ENCODE peak calls at places on chromosomes 16 and 17, in eight cellular contexts. One of them, this sample, is unnamed.

GRCh38 chr16:53282975-53283946 is 151.0 kb upstream of the RBL2 start:
- DNase-seq in tibial nerve: no peak
- DNase-seq in choroid plexus epithelial cell: peak; percentile 66
- DNase-seq in bronchial epithelial cell: peak; percentile 55
- DNase-seq in cardiac muscle cell: peak; percentile 62
- DNase-seq in effector memory CD4-positive, alpha-beta T cell: no peak
- DNase-seq in heart right ventricle: no peak
- DNase-seq in kidney: no peak
- DNase-seq in this sample: peak; percentile 57

GRCh38 chr16:31478956-31479355 is 4.0 kb upstream of the SLC5A2 start:
- DNase-seq in choroid plexus epithelial cell: no peak
- DNase-seq in effector memory CD4-positive, alpha-beta T cell: no peak
- DNase-seq in heart right ventricle: no peak
- DNase-seq in cardiac muscle cell: no peak
- DNase-seq in kidney: no peak
- DNase-seq in tibial nerve: no peak
- DNase-seq in bronchial epithelial cell: no peak
- DNase-seq in this sample: no peak

GRCh38 chr16:57742543-57742942 is 7.0 kb downstream of the KATNB1 start:
- DNase-seq in effector memory CD4-positive, alpha-beta T cell: no peak
- DNase-seq in bronchial epithelial cell: no peak
- DNase-seq in kidney: peak; percentile 6
- DNase-seq in tibial nerve: no peak
- DNase-seq in choroid plexus epithelial cell: no peak
- DNase-seq in heart right ventricle: no peak
- DNase-seq in cardiac muscle cell: no peak
- DNase-seq in this sample: no peak

GRCh38 chr17:33968350-33969044 is 286.6 kb upstream of the CCL2 start:
- DNase-seq in cardiac muscle cell: no peak
- DNase-seq in kidney: no peak
- DNase-seq in heart right ventricle: no peak
- DNase-seq in bronchial epithelial cell: no peak
- DNase-seq in effector memory CD4-positive, alpha-beta T cell: no peak
- DNase-seq in choroid plexus epithelial cell: no peak
- DNase-seq in tibial nerve: no peak
- DNase-seq in this sample: no peak

GRCh38 chr17:16212793-16213192 is 2.5 kb downstream of the NCOR1 start:
- DNase-seq in effector memory CD4-positive, alpha-beta T cell: no peak
- DNase-seq in kidney: no peak
- DNase-seq in tibial nerve: no peak
- DNase-seq in bronchial epithelial cell: no peak
- DNase-seq in heart right ventricle: no peak
- DNase-seq in choroid plexus epithelial cell: no peak
- DNase-seq in cardiac muscle cell: no peak
- DNase-seq in this sample: no peak

GRCh38 chr17:67520916-67521772 is 144.1 kb downstream of the PITPNC1 start:
- DNase-seq in bronchial epithelial cell: no peak
- DNase-seq in heart right ventricle: no peak
- DNase-seq in effector memory CD4-positive, alpha-beta T cell: no peak
- DNase-seq in kidney: no peak
- DNase-seq in cardiac muscle cell: no peak
- DNase-seq in tibial nerve: no peak
- DNase-seq in choroid plexus epithelial cell: no peak
- DNase-seq in this sample: peak; percentile 94

GRCh38 chr17:31842416-31843381 is 16.3 kb downstream of the COPRS start:
- DNase-seq in bronchial epithelial cell: peak; percentile 47
- DNase-seq in effector memory CD4-positive, alpha-beta T cell: peak; percentile 21
- DNase-seq in choroid plexus epithelial cell: peak; percentile 78
- DNase-seq in heart right ventricle: peak; percentile 61
- DNase-seq in kidney: peak; percentile 78
- DNase-seq in cardiac muscle cell: peak; percentile 89
- DNase-seq in tibial nerve: peak; percentile 63
- DNase-seq in this sample: peak; percentile 77

GRCh38 chr16:10871157-10871991 is 5.6 kb upstream of the CIITA start:
- DNase-seq in bronchial epithelial cell: peak; percentile 77
- DNase-seq in effector memory CD4-positive, alpha-beta T cell: no peak
- DNase-seq in tibial nerve: no peak
- DNase-seq in heart right ventricle: peak; percentile 24
- DNase-seq in choroid plexus epithelial cell: peak; percentile 78
- DNase-seq in kidney: peak; percentile 93
- DNase-seq in cardiac muscle cell: peak; percentile 72
- DNase-seq in this sample: peak; percentile 88

GRCh38 chr16:51683882-51684281 is 532.8 kb upstream of the SALL1 start:
- DNase-seq in cardiac muscle cell: no peak
- DNase-seq in heart right ventricle: no peak
- DNase-seq in tibial nerve: no peak
- DNase-seq in kidney: no peak
- DNase-seq in effector memory CD4-positive, alpha-beta T cell: no peak
- DNase-seq in choroid plexus epithelial cell: no peak
- DNase-seq in bronchial epithelial cell: no peak
- DNase-seq in this sample: no peak

GRCh38 chr16:84367750-84368320 is 503 bp upstream of the ATP2C2 start:
- DNase-seq in kidney: no peak
- DNase-seq in tibial nerve: no peak
- DNase-seq in choroid plexus epithelial cell: no peak
- DNase-seq in bronchial epithelial cell: no peak
- DNase-seq in heart right ventricle: no peak
- DNase-seq in effector memory CD4-positive, alpha-beta T cell: no peak
- DNase-seq in cardiac muscle cell: no peak
- DNase-seq in this sample: no peak

GRCh38 chr16:31265329-31266245 is 5.8 kb downstream of the ITGAM start:
- DNase-seq in choroid plexus epithelial cell: peak; percentile 46
- DNase-seq in effector memory CD4-positive, alpha-beta T cell: peak; percentile 46
- DNase-seq in kidney: peak; percentile 81
- DNase-seq in tibial nerve: no peak
- DNase-seq in bronchial epithelial cell: peak; percentile 88
- DNase-seq in cardiac muscle cell: no peak
- DNase-seq in heart right ventricle: no peak
- DNase-seq in this sample: peak; percentile 14

GRCh38 chr16:81158964-81159363 is 62.8 kb upstream of the GCSH start:
- DNase-seq in choroid plexus epithelial cell: no peak
- DNase-seq in kidney: no peak
- DNase-seq in cardiac muscle cell: no peak
- DNase-seq in effector memory CD4-positive, alpha-beta T cell: no peak
- DNase-seq in heart right ventricle: no peak
- DNase-seq in tibial nerve: no peak
- DNase-seq in bronchial epithelial cell: no peak
- DNase-seq in this sample: no peak

GRCh38 chr16:87535855-87536794 is 43.3 kb upstream of the ZCCHC14 start:
- DNase-seq in bronchial epithelial cell: no peak
- DNase-seq in tibial nerve: no peak
- DNase-seq in cardiac muscle cell: no peak
- DNase-seq in choroid plexus epithelial cell: no peak
- DNase-seq in effector memory CD4-positive, alpha-beta T cell: no peak
- DNase-seq in heart right ventricle: no peak
- DNase-seq in kidney: no peak
- DNase-seq in this sample: no peak

GRCh38 chr17:20225162-20226115 is 216.3 kb downstream of the SPECC1 start:
- DNase-seq in effector memory CD4-positive, alpha-beta T cell: no peak
- DNase-seq in cardiac muscle cell: no peak
- DNase-seq in bronchial epithelial cell: no peak
- DNase-seq in tibial nerve: no peak
- DNase-seq in heart right ventricle: no peak
- DNase-seq in choroid plexus epithelial cell: peak; percentile 20
- DNase-seq in kidney: no peak
- DNase-seq in this sample: peak; percentile 4

GRCh38 chr16:35908942-35909341 is 2449.5 kb downstream of the TP53TG3F start:
- DNase-seq in cardiac muscle cell: no peak
- DNase-seq in effector memory CD4-positive, alpha-beta T cell: no peak
- DNase-seq in kidney: no peak
- DNase-seq in choroid plexus epithelial cell: no peak
- DNase-seq in bronchial epithelial cell: no peak
- DNase-seq in heart right ventricle: no peak
- DNase-seq in tibial nerve: no peak
- DNase-seq in this sample: no peak

GRCh38 chr16:11564046-11564926 is 22.4 kb downstream of the LITAF start:
- DNase-seq in effector memory CD4-positive, alpha-beta T cell: no peak
- DNase-seq in bronchial epithelial cell: no peak
- DNase-seq in kidney: peak; percentile 28
- DNase-seq in heart right ventricle: no peak
- DNase-seq in tibial nerve: no peak
- DNase-seq in choroid plexus epithelial cell: no peak
- DNase-seq in cardiac muscle cell: no peak
- DNase-seq in this sample: no peak

GRCh38 chr16:68798398-68798797 is 44.9 kb upstream of the TANGO6 start:
- DNase-seq in heart right ventricle: no peak
- DNase-seq in tibial nerve: no peak
- DNase-seq in cardiac muscle cell: no peak
- DNase-seq in choroid plexus epithelial cell: no peak
- DNase-seq in bronchial epithelial cell: peak; percentile 78
- DNase-seq in effector memory CD4-positive, alpha-beta T cell: no peak
- DNase-seq in kidney: no peak
- DNase-seq in this sample: no peak

GRCh38 chr16:27241658-27242057 is 26.9 kb downstream of the NSMCE1 start:
- DNase-seq in bronchial epithelial cell: no peak
- DNase-seq in tibial nerve: no peak
- DNase-seq in heart right ventricle: no peak
- DNase-seq in choroid plexus epithelial cell: no peak
- DNase-seq in kidney: peak; percentile 61
- DNase-seq in cardiac muscle cell: no peak
- DNase-seq in effector memory CD4-positive, alpha-beta T cell: no peak
- DNase-seq in this sample: no peak

GRCh38 chr17:80600586-80600985 is 55.9 kb downstream of the RPTOR start:
- DNase-seq in choroid plexus epithelial cell: no peak
- DNase-seq in heart right ventricle: no peak
- DNase-seq in tibial nerve: no peak
- DNase-seq in kidney: no peak
- DNase-seq in cardiac muscle cell: no peak
- DNase-seq in effector memory CD4-positive, alpha-beta T cell: no peak
- DNase-seq in bronchial epithelial cell: no peak
- DNase-seq in this sample: no peak

DNA sequence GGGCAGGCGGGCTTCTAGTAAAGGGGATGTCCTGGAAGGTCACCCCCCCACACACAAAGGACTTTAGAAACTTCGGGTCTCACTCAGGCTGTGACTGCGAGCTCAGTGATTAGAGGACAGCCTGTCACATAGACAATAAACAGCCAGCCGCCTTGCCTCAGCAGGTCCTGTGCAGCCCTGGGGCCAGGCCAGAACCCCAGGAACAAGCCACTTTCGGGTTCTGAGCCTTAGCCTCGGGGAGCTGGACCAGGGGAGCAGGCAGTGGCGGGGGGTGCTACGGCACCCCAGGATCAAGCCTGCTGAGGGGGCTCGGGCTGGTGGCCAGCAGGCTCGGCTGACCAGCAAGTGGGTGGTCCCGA is 1.1 kb downstream of the GAS7 start:
- DNase-seq in tibial nerve: no peak
- DNase-seq in kidney: no peak
- DNase-seq in effector memory CD4-positive, alpha-beta T cell: no peak
- DNase-seq in choroid plexus epithelial cell: no peak
- DNase-seq in cardiac muscle cell: no peak
- DNase-seq in bronchial epithelial cell: no peak
- DNase-seq in heart right ventricle: peak; percentile 36
- DNase-seq in this sample: no peak
- H3K4me3 ChIP-seq in tibial nerve: peak overlapping the region; percentile 62
- H3K4me3 ChIP-seq in kidney: no peak overlapping the region
- H3K4me3 ChIP-seq in effector memory CD4-positive, alpha-beta T cell: no peak overlapping the region
- H3K4me3 ChIP-seq in choroid plexus epithelial cell: peak overlapping the region; percentile 60
- H3K4me3 ChIP-seq in cardiac muscle cell: peak overlapping the region; percentile 80
- H3K4me3 ChIP-seq in bronchial epithelial cell: no peak overlapping the region
- H3K4me3 ChIP-seq in heart right ventricle: peak overlapping the region; percentile 64
- H3K4me3 ChIP-seq in this sample: peak overlapping the region; percentile 32

GRCh38 chr17:79340771-79341528 is 266.3 kb downstream of the ENGASE start:
- DNase-seq in tibial nerve: no peak
- DNase-seq in effector memory CD4-positive, alpha-beta T cell: no peak
- DNase-seq in cardiac muscle cell: no peak
- DNase-seq in heart right ventricle: no peak
- DNase-seq in bronchial epithelial cell: no peak
- DNase-seq in choroid plexus epithelial cell: no peak
- DNase-seq in kidney: peak; percentile 31
- DNase-seq in this sample: no peak

GRCh38 chr17:79338589-79338988 is 264.0 kb downstream of the ENGASE start:
- DNase-seq in choroid plexus epithelial cell: peak; percentile 2
- DNase-seq in bronchial epithelial cell: peak; percentile 75
- DNase-seq in heart right ventricle: no peak
- DNase-seq in tibial nerve: no peak
- DNase-seq in kidney: no peak
- DNase-seq in effector memory CD4-positive, alpha-beta T cell: no peak
- DNase-seq in cardiac muscle cell: peak; percentile 2
- DNase-seq in this sample: peak; percentile 27

GRCh38 chr17:79338142-79338541 is 263.5 kb downstream of the ENGASE start:
- DNase-seq in heart right ventricle: no peak
- DNase-seq in kidney: peak; percentile 22
- DNase-seq in choroid plexus epithelial cell: no peak
- DNase-seq in effector memory CD4-positive, alpha-beta T cell: no peak
- DNase-seq in tibial nerve: no peak
- DNase-seq in cardiac muscle cell: no peak
- DNase-seq in bronchial epithelial cell: no peak
- DNase-seq in this sample: no peak

GRCh38 chr17:79340286-79340685 is 265.7 kb downstream of the ENGASE start:
- DNase-seq in heart right ventricle: no peak
- DNase-seq in cardiac muscle cell: no peak
- DNase-seq in bronchial epithelial cell: no peak
- DNase-seq in kidney: peak; percentile 40
- DNase-seq in effector memory CD4-positive, alpha-beta T cell: no peak
- DNase-seq in tibial nerve: no peak
- DNase-seq in choroid plexus epithelial cell: no peak
- DNase-seq in this sample: no peak

GRCh38 chr17:79339311-79339710 is 264.7 kb downstream of the ENGASE start:
- DNase-seq in choroid plexus epithelial cell: no peak
- DNase-seq in effector memory CD4-positive, alpha-beta T cell: no peak
- DNase-seq in heart right ventricle: no peak
- DNase-seq in cardiac muscle cell: no peak
- DNase-seq in tibial nerve: no peak
- DNase-seq in kidney: peak; percentile 31
- DNase-seq in bronchial epithelial cell: no peak
- DNase-seq in this sample: no peak
- H3K4me3 ChIP-seq in choroid plexus epithelial cell: no peak overlapping the region
- H3K4me3 ChIP-seq in effector memory CD4-positive, alpha-beta T cell: no peak overlapping the region
- H3K4me3 ChIP-seq in heart right ventricle: no peak overlapping the region
- H3K4me3 ChIP-seq in cardiac muscle cell: no peak overlapping the region
- H3K4me3 ChIP-seq in tibial nerve: no peak overlapping the region
- H3K4me3 ChIP-seq in kidney: no peak overlapping the region
- H3K4me3 ChIP-seq in bronchial epithelial cell: no peak overlapping the region
- H3K4me3 ChIP-seq in this sample: no peak overlapping the region

GRCh38 chr17:72122668-72123495 is 2.1 kb downstream of the SOX9 start:
- DNase-seq in effector memory CD4-positive, alpha-beta T cell: no peak
- DNase-seq in heart right ventricle: peak; percentile 29
- DNase-seq in choroid plexus epithelial cell: peak; percentile 65
- DNase-seq in tibial nerve: no peak
- DNase-seq in cardiac muscle cell: peak; percentile 82
- DNase-seq in kidney: no peak
- DNase-seq in bronchial epithelial cell: no peak
- DNase-seq in this sample: peak; percentile 26
- H3K4me3 ChIP-seq in effector memory CD4-positive, alpha-beta T cell: no peak overlapping the region
- H3K4me3 ChIP-seq in heart right ventricle: peak overlapping the region; percentile 75
- H3K4me3 ChIP-seq in choroid plexus epithelial cell: peak overlapping the region; percentile 75
- H3K4me3 ChIP-seq in tibial nerve: peak overlapping the region; percentile 48
- H3K4me3 ChIP-seq in cardiac muscle cell: peak overlapping the region; percentile 40
- H3K4me3 ChIP-seq in kidney: peak overlapping the region; percentile 42
- H3K4me3 ChIP-seq in bronchial epithelial cell: peak overlapping the region; percentile 88
- H3K4me3 ChIP-seq in this sample: peak overlapping the region; percentile 59

DNA sequence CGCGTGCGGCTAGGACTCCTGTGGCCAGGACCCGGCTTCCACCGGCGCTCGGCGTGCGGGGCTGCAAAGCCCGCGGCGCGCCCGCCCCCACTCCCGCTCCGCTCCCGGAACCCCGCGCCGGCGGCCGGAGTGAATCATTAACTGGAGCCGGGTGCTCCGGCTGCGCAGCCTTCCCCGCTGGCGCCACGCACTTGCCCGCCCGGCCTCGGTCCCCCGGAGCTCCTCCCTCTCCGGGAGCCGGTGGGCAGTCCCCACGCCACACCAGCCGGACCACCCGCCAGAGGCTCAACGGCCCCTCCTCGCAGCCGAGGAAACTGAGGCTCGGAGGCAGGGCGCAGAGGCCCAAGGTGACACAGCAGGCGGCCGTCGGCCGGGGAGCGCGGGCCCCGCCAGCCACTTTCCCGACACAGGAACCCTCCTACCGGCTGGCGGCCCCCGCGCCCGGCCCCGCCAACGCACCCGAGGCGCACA is 580 bp downstream of the BCAR1 start:
- DNase-seq in heart right ventricle: peak; percentile 50
- DNase-seq in kidney: peak; percentile 91
- DNase-seq in cardiac muscle cell: no peak
- DNase-seq in effector memory CD4-positive, alpha-beta T cell: no peak
- DNase-seq in bronchial epithelial cell: no peak
- DNase-seq in tibial nerve: no peak
- DNase-seq in choroid plexus epithelial cell: no peak
- DNase-seq in this sample: no peak
- H3K4me3 ChIP-seq in heart right ventricle: peak overlapping the region; percentile 82
- H3K4me3 ChIP-seq in kidney: peak overlapping the region; percentile 46
- H3K4me3 ChIP-seq in cardiac muscle cell: peak overlapping the region; percentile 67
- H3K4me3 ChIP-seq in effector memory CD4-positive, alpha-beta T cell: peak overlapping the region; percentile 50
- H3K4me3 ChIP-seq in bronchial epithelial cell: peak overlapping the region; percentile 76
- H3K4me3 ChIP-seq in tibial nerve: peak overlapping the region; percentile 81
- H3K4me3 ChIP-seq in choroid plexus epithelial cell: peak overlapping the region; percentile 87
- H3K4me3 ChIP-seq in this sample: peak overlapping the region; percentile 70

This sample was measured in fibroblast of mammary gland.